ENCODE peak calls at places on chromosome 7, in nine cellular contexts. Q is vagina, M is tibial artery, F is left ventricle myocardium inferior, R is PC-3, L is upper lobe of right lung, W is fibroblast of the aortic adventitia, O is retinal pigment epithelial cell, Z is adrenal gland. A is an unnamed sample.

GRCh38 chr7:5423272-5423843 is at the start of gene TNRC18:
- DNase-seq in Q (no peak), M (no peak), F (peak; percentile 62), R (no peak), L (peak; percentile 82), W (no peak), O (no peak), Z (peak; percentile 61), A (no peak)

GRCh38 chr7:16484453-16485158 is 19.1 kb upstream of the SOSTDC1 start:
- DNase-seq in Q (no peak), M (no peak), F (no peak), R (peak; percentile 94), L (no peak), W (peak; percentile 23), O (peak; percentile 57), Z (no peak), A (peak; percentile 82)

GRCh38 chr7:130566168-130566897 is 74.4 kb downstream of the MEST start:
- DNase-seq in Q (no peak), M (peak; percentile 24), F (peak; percentile 87), R (peak; percentile 4), L (no peak), W (peak; percentile 84), O (peak; percentile 4), Z (peak; percentile 80), A (peak; percentile 32)

GRCh38 chr7:30848121-30848855 is 63.4 kb upstream of the AQP1 start:
- DNase-seq in Q (no peak), M (no peak), F (no peak), R (no peak), L (no peak), W (no peak), O (no peak), Z (no peak), A (no peak)

GRCh38 chr7:1466524-1467271 is 7.4 kb upstream of the MICALL2 start:
- DNase-seq in Q (no peak), M (peak; percentile 79), F (peak; percentile 82), R (peak; percentile 29), L (peak; percentile 86), W (peak; percentile 56), O (no peak), Z (peak; percentile 71), A (peak; percentile 74)

GRCh38 chr7:51606601-51607154 is 290.1 kb upstream of the COBL start:
- DNase-seq in Q (no peak), M (no peak), F (no peak), R (peak; percentile 83), L (no peak), W (no peak), O (no peak), Z (no peak), A (no peak)

GRCh38 chr7:150780249-150780648 is 19.9 kb downstream of the TMEM176B start:
- DNase-seq in Q (no peak), M (no peak), F (no peak), R (no peak), L (no peak), W (no peak), O (no peak), Z (no peak), A (no peak)

GRCh38 chr7:620052-620451 is 100.4 kb upstream of the PDGFA start:
- DNase-seq in Q (no peak), M (no peak), F (no peak), R (peak; percentile 39), L (no peak), W (peak; percentile 43), O (peak; percentile 21), Z (no peak), A (peak; percentile 87)

GRCh38 chr7:157964016-157964415 is 623.6 kb downstream of the PTPRN2 start:
- DNase-seq in Q (no peak), M (no peak), F (no peak), R (no peak), L (no peak), W (no peak), O (no peak), Z (no peak), A (no peak)

GRCh38 chr7:20795881-20796280 is 9.2 kb upstream of the SP8 start:
- DNase-seq in Q (no peak), M (no peak), F (no peak), R (no peak), L (no peak), W (no peak), O (no peak), Z (no peak), A (no peak)

GRCh38 chr7:3089493-3089892 is 45.8 kb upstream of the CARD11 start:
- DNase-seq in Q (no peak), M (no peak), F (no peak), R (peak; percentile 31), L (no peak), W (no peak), O (no peak), Z (no peak), A (peak; percentile 5)

GRCh38 chr7:51589111-51589510 is 272.5 kb upstream of the COBL start:
- DNase-seq in Q (no peak), M (no peak), F (no peak), R (no peak), L (no peak), W (no peak), O (no peak), Z (no peak), A (no peak)

GRCh38 chr7:151632750-151633515 is 113.2 kb upstream of the RHEB start:
- DNase-seq in Q (no peak), M (peak; percentile 50), F (peak; percentile 57), R (peak; percentile 39), L (peak; percentile 83), W (no peak), O (no peak), Z (peak; percentile 41), A (peak; percentile 52)

GRCh38 chr7:86904949-86905834 is 154.3 kb downstream of the ELAPOR2 start:
- DNase-seq in Q (no peak), M (no peak), F (no peak), R (peak; percentile 54), L (no peak), W (peak; percentile 43), O (no peak), Z (peak; percentile 31), A (peak; percentile 24)

GRCh38 chr7:111068618-111069017 is 22.3 kb upstream of the LRRN3 start:
- DNase-seq in Q (no peak), M (no peak), F (no peak), R (no peak), L (no peak), W (no peak), O (no peak), Z (no peak), A (no peak)

DNA sequence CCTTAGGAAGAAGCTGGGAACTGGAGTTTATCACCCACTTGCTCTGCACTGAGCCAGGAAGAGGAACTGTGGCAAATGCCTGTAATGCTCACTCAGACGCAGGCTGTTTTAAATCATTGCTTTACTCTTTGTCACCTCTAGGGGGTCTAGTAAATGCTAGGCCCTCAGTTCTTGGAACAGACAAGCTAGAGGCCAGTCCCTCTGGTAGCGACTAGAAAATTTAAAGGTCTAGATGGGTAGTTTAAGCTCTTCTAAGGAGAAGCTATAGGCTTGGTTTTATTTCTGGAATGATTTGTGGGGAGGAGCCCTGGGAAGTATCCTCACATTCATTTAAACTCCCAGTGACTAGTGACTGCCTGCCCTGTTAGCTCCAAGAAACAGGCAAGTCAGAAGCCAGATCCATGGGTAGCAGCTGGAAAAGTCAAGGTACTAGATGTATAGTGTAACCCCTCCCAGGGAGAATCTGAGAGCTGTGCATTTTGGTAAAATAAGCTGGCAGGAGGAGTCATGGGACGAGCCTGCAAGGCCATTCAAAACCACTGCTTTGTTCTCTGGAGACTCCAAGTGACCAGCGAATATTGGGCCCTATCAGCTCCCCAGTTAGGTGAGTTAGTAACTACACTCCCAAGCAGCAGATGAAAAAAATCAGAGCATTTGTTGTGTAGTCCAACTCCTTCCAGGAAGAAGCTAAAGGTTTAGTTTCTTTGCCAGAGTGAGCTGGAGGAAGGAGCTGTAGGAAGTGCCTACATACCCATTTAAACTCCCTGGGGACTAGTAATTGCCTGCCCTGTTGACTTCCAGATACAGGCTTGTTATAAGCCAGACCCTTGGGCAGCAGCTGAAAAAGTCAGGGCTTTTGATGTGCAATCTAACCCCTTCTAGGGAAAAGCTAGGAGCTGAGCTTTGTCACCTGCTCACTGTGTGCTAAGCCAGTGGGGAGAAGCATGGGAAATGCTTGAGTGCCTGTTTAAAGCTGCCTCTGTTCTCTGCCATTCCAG is 68.9 kb downstream of the DYNC1I1 start:
- DNase-seq in Q (no peak), M (no peak), F (no peak), R (peak; percentile 38), L (no peak), W (no peak), O (no peak), Z (no peak), A (no peak)
- H3K4me3 ChIP-seq in Q (no peak overlapping the region), M (no peak overlapping the region), F (no peak overlapping the region), R (no peak overlapping the region), L (no peak overlapping the region), W (no peak overlapping the region), O (no peak overlapping the region), Z (no peak overlapping the region), A (no peak overlapping the region)

GRCh38 chr7:105738133-105738532 is 138.3 kb downstream of the ATXN7L1 start:
- DNase-seq in Q (no peak), M (no peak), F (no peak), R (peak; percentile 10), L (no peak), W (no peak), O (no peak), Z (no peak), A (no peak)
- TF ChIP-seq CTCF in Q (no peak), M (no peak), F (no peak), R (peak; percentile 44), L (no peak), W (no peak), O (peak; percentile 24), Z (no peak), A (no peak)

GRCh38 chr7:127632276-127632910 is 14.5 kb upstream of the PAX4 start:
- DNase-seq in Q (no peak), M (no peak), F (no peak), R (no peak), L (no peak), W (peak; percentile 96), O (no peak), Z (no peak), A (peak; percentile 60)

GRCh38 chr7:127628445-127628844 is 10.5 kb upstream of the PAX4 start:
- DNase-seq in Q (no peak), M (no peak), F (no peak), R (no peak), L (no peak), W (peak; percentile 13), O (no peak), Z (no peak), A (no peak)

DNA sequence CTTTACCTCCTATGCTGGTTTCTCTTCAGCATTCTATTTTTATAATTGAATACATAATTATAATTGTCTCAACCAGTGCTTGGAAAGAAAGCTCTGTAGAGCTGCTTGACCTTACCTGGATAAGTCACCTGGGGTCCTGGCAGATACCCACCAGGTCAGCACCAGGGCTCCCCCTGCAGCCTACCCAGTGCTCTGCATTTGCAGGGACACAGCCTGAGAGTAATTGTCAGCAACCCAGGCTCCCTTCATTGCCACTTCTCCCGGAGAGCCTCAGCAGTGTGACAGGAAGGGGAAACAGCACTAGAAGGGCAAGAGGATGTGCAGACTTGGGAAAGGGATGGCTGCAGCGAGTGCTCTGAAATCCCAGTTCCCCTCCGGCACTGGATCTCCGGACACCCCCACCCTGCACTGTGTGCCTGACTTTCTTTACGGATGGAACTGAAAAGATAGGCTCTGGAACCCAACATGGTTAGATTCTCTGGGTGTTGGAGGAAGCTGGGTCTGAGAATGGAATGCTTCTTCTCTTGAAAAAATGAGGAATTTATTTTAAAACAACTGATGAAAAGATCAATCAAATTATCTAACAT is 11.4 kb upstream of the PAX4 start:
- DNase-seq in Q (no peak), M (no peak), F (no peak), R (peak; percentile 29), L (no peak), W (no peak), O (no peak), Z (no peak), A (no peak)
- H3K4me3 ChIP-seq in Q (no peak overlapping the region), M (no peak overlapping the region), F (no peak overlapping the region), R (no peak overlapping the region), L (no peak overlapping the region), W (no peak overlapping the region), O (no peak overlapping the region), Z (no peak overlapping the region), A (no peak overlapping the region)

GRCh38 chr7:120852700-120853099 is 5.2 kb downstream of the TSPAN12 start:
- DNase-seq in Q (no peak), M (no peak), F (no peak), R (no peak), L (no peak), W (no peak), O (no peak), Z (no peak), A (no peak)
- TF ChIP-seq CTCF in Q (no peak), M (no peak), F (no peak), R (no peak), L (no peak), W (no peak), O (no peak), Z (no peak), A (no peak)

A was measured in astrocyte of the spinal cord.